ENCODE peak calls at places on chromosomes 7 and 10, in eight cellular contexts. M is GM04504; Q is pulmonary artery endothelial cell; P is Ammon's horn; F is astrocyte; S is brain microvascular endothelial cell; G is foreskin fibroblast; Z is activated naive CD4-positive, alpha-beta T cell treated with anti-CD3 and anti-CD28 coated beads for 36 hours. J is an unnamed sample.

GRCh38 chr7:27418544-27418943 is 175.9 kb downstream of the EVX1 start:
- DNase-seq in M (no peak), Q (no peak), P (no peak), F (no peak), S (no peak), G (no peak), Z (no peak), J (no peak)

GRCh38 chr7:80255656-80256055 is 121.0 kb downstream of the GNAI1 start:
- DNase-seq in M (no peak), Q (no peak), P (no peak), F (no peak), S (no peak), G (no peak), Z (no peak), J (no peak)

GRCh38 chr7:20035279-20035875 is 181.8 kb downstream of the MACC1 start:
- DNase-seq in M (no peak), Q (no peak), P (no peak), F (no peak), S (no peak), G (no peak), Z (no peak), J (no peak)

GRCh38 chr7:100064162-100064561 is 14.6 kb downstream of the ZSCAN21 start:
- DNase-seq in M (no peak), Q (no peak), P (no peak), F (no peak), S (no peak), G (no peak), Z (no peak), J (no peak)

GRCh38 chr7:94510582-94511456 is 1.2 kb downstream of the CASD1 start:
- DNase-seq in M (peak), Q (no peak), P (peak), F (peak), S (peak), G (no peak), Z (peak), J (no peak)

GRCh38 chr7:150388709-150389531 is 9.8 kb downstream of the ZNF775 start:
- DNase-seq in M (no peak), Q (no peak), P (peak), F (peak), S (no peak), G (peak), Z (no peak), J (no peak)

GRCh38 chr7:129782257-129783096 is 170.3 kb downstream of the UBE2H start:
- DNase-seq in M (no peak), Q (no peak), P (no peak), F (no peak), S (no peak), G (no peak), Z (no peak), J (no peak)

GRCh38 chr10:24920907-24921881 is 31.2 kb downstream of the PRTFDC1 start:
- DNase-seq in M (peak), Q (peak), P (peak), F (peak), S (peak), G (peak), Z (peak), J (peak)

GRCh38 chr7:7883394-7883793 is 85.2 kb upstream of the GLCCI1 start:
- DNase-seq in M (no peak), Q (no peak), P (no peak), F (no peak), S (no peak), G (no peak), Z (no peak), J (no peak)

GRCh38 chr10:118966131-118967125 is 63.1 kb upstream of the NANOS1 start:
- DNase-seq in M (no peak), Q (no peak), P (no peak), F (no peak), S (no peak), G (no peak), Z (no peak), J (no peak)

GRCh38 chr10:109915566-109915965 is 7.7 kb downstream of the XPNPEP1 start:
- DNase-seq in M (no peak), Q (no peak), P (no peak), F (peak), S (no peak), G (no peak), Z (no peak), J (no peak)

GRCh38 chr7:27709137-27710075 is 30.6 kb upstream of the TAX1BP1 start:
- DNase-seq in M (peak), Q (no peak), P (no peak), F (peak), S (peak), G (peak), Z (no peak), J (peak)